ENCODE peak calls at places on chromosomes 11 and 22, in five cellular contexts. Q, F, S, L and M are unnamed samples.
A peak's percentile ranks its signal among the peaks of the same experiment; 100 is the strongest.

GRCh38 chr11:73592640-73593039 is 5.3 kb downstream of the FAM168A start:
- DNase-seq in Q (no peak), F (no peak), S (no peak), L (no peak), M (no peak)

GRCh38 chr22:21952586-21953571 is at the start of gene PPM1F:
- DNase-seq in Q (peak; percentile 85), F (peak; percentile 91), S (peak; percentile 75), L (peak; percentile 92), M (peak; percentile 85)

GRCh38 chr11:67044496-67044895 is 12.2 kb upstream of the RHOD start:
- DNase-seq in Q (no peak), F (no peak), S (no peak), L (no peak), M (no peak)

GRCh38 chr11:28072321-28072720 is 35.6 kb downstream of the KIF18A start:
- DNase-seq in Q (no peak), F (no peak), S (no peak), L (no peak), M (no peak)

GRCh38 chr11:60169264-60169915 is 13.5 kb downstream of the MS4A6A start:
- DNase-seq in Q (peak; percentile 9), F (peak; percentile 66), S (no peak), L (no peak), M (peak; percentile 68)

GRCh38 chr22:41557401-41558240 is 3.2 kb upstream of the CSDC2 start:
- DNase-seq in Q (peak; percentile 42), F (peak; percentile 58), S (no peak), L (no peak), M (peak; percentile 57)

GRCh38 chr22:36562261-36562835 is 33.4 kb upstream of the EIF3D start:
- DNase-seq in Q (no peak), F (no peak), S (no peak), L (no peak), M (no peak)

GRCh38 chr11:32006799-32007388 is 84.0 kb upstream of the RCN1 start:
- DNase-seq in Q (peak; percentile 18), F (no peak), S (no peak), L (no peak), M (peak; percentile 84)

GRCh38 chr11:16630651-16631050 is 107.8 kb upstream of the C11orf58 start:
- DNase-seq in Q (no peak), F (no peak), S (no peak), L (no peak), M (no peak)

GRCh38 chr11:35424157-35424945 is 5.0 kb upstream of the SLC1A2 start:
- DNase-seq in Q (no peak), F (no peak), S (no peak), L (no peak), M (no peak)

GRCh38 chr11:10122337-10123197 is 171.5 kb downstream of the SBF2 start:
- DNase-seq in Q (no peak), F (no peak), S (no peak), L (no peak), M (peak; percentile 5)

GRCh38 chr22:37021710-37022482 is 2.4 kb downstream of the MPST start:
- DNase-seq in Q (peak; percentile 43), F (no peak), S (no peak), L (peak; percentile 49), M (peak; percentile 82)

GRCh38 chr11:120883404-120884135 is 140.3 kb upstream of the TBCEL start:
- DNase-seq in Q (no peak), F (no peak), S (no peak), L (no peak), M (no peak)
- H3K36me3 ChIP-seq in Q (no peaks in the 10 kb centered on the region), F (no peaks in the 10 kb centered on the region), S (no peaks in the 10 kb centered on the region), L (no peaks in the 10 kb centered on the region), M (no peaks in the 10 kb centered on the region)

GRCh38 chr11:22822204-22822603 is 7.4 kb downstream of the SVIP start:
- DNase-seq in Q (no peak), F (no peak), S (no peak), L (no peak), M (no peak)
- H3K36me3 ChIP-seq in Q (peaks cover 21% of the 10 kb centered on the region), F (no peaks in the 10 kb centered on the region), S (peaks cover 37% of the 10 kb centered on the region), L (peaks cover 32% of the 10 kb centered on the region), M (no peaks in the 10 kb centered on the region)

GRCh38 chr22:23815781-23816551 is 22.8 kb downstream of the DERL3 start:
- DNase-seq in Q (peak; percentile 45), F (no peak), S (peak; percentile 36), L (no peak), M (no peak)

GRCh38 chr22:23818541-23818940 is 20.3 kb downstream of the DERL3 start:
- DNase-seq in Q (no peak), F (no peak), S (no peak), L (no peak), M (no peak)

GRCh38 chr22:23812378-23812777 is 25.6 kb downstream of the SMARCB1 start:
- DNase-seq in Q (no peak), F (no peak), S (no peak), L (no peak), M (no peak)

GRCh38 chr22:23817146-23817545 is 21.7 kb downstream of the DERL3 start:
- DNase-seq in Q (no peak), F (no peak), S (no peak), L (no peak), M (no peak)

GRCh38 chr22:23816552-23816976 is 22.2 kb downstream of the DERL3 start:
- DNase-seq in Q (no peak), F (no peak), S (no peak), L (no peak), M (no peak)
- H3K36me3 ChIP-seq in Q (peaks cover 84% of the 10 kb centered on the region), F (peaks cover 11% of the 10 kb centered on the region), S (peaks cover 74% of the 10 kb centered on the region), L (peaks cover 23% of the 10 kb centered on the region), M (peaks cover 43% of the 10 kb centered on the region)

DNA sequence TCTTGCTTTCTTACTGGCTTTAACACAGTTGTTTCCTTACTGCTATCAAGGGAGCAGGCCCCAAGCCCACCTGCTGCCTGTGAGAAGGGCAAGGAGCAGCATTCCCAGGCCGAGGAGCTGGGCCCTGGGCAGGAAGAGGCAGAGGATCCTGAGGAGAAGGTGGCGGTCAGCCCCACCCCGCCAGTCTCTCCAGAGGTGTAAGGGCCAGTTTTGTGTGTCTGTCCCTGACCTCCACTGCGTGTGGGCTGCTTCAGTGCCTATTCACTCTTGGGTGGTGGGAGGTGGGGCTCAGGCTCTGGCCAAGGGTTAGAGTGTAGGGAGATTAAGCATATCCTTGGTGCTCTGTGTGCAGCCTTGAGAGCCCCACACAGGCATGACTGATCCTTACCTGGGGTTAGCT is 55.1 kb downstream of the CEP164 start:
- DNase-seq in Q (no peak), F (no peak), S (no peak), L (no peak), M (no peak)
- H3K36me3 ChIP-seq in Q (peaks cover 62% of the 10 kb centered on the region), F (peaks cover 12% of the 10 kb centered on the region), S (peaks cover 9% of the 10 kb centered on the region), L (peaks cover 7% of the 10 kb centered on the region), M (no peaks in the 10 kb centered on the region)